ENCODE peak calls at places on chromosome 15, in five cellular contexts. V is hippocampal formation, D is HS-5, R is SW 1271, L is activated B cell treated with CpG ODN at 0.5 μM for 24 hours. O is an unnamed sample.

GRCh38 chr15:81567924-81568323 is 193.9 kb upstream of the TMC3 start:
- DNase-seq in D (no peak), L (no peak), R (no peak), V (no peak), O (no peak)

GRCh38 chr15:94196536-94196935 is 34.8 kb upstream of the MCTP2 start:
- DNase-seq in R (no peak), V (no peak), D (no peak), L (no peak), O (no peak)

GRCh38 chr15:92050220-92050898 is 196.9 kb downstream of the SLCO3A1 start:
- DNase-seq in R (no peak), L (no peak), D (no peak), V (no peak), O (no peak)

GRCh38 chr15:98755138-98755537 is 106.8 kb downstream of the IGF1R start:
- DNase-seq in V (no peak), D (no peak), R (no peak), L (no peak), O (no peak)

GRCh38 chr15:77571181-77571580 is 61.5 kb downstream of the LINGO1 start:
- DNase-seq in R (no peak), V (no peak), L (no peak), D (no peak), O (no peak)

GRCh38 chr15:64443016-64443415 is 17.4 kb upstream of the ZNF609 start:
- DNase-seq in D (no peak), R (no peak), L (no peak), V (no peak), O (no peak)

GRCh38 chr15:73141216-73141900 is 89.1 kb downstream of the NEO1 start:
- DNase-seq in D (no peak), V (no peak), R (no peak), L (no peak), O (no peak)

GRCh38 chr15:79943820-79944219 is 27.2 kb downstream of the BCL2A1 start:
- DNase-seq in R (no peak), V (no peak), L (no peak), D (peak), O (no peak)

GRCh38 chr15:55715355-55716076 is 27.4 kb downstream of the PRTG start:
- DNase-seq in R (no peak), D (no peak), L (no peak), V (no peak), O (no peak)